ENCODE peak calls at places on chromosomes 4 and X, in eight cellular contexts. A, E, D, Y, I, V, G and S are unnamed samples. For H3K4me1, the result is how much of the 10 kb centered on the place peaks cover.

GRCh38 chr4:140267576-140267975 is 105.9 kb upstream of the SCOC start:
- DNase-seq in V (no peak), D (no peak), A (no peak), I (no peak), E (no peak), G (peak), Y (no peak), S (no peak)

GRCh38 chrX:11533211-11533651 is 132.5 kb downstream of the ARHGAP6 start:
- DNase-seq in E (no peak), Y (peak), V (no peak), D (no peak), I (no peak), G (peak), A (no peak), S (no peak)

GRCh38 chr4:175562111-175562510 is 250.0 kb downstream of the GPM6A start:
- DNase-seq in A (no peak), I (no peak), G (no peak), V (no peak), E (no peak), D (no peak), Y (no peak), S (no peak)

GRCh38 chr4:46329118-46329976 is 60.6 kb downstream of the GABRA2 start:
- DNase-seq in E (no peak), A (no peak), G (peak), I (peak), D (no peak), Y (no peak), V (peak), S (peak)

GRCh38 chr4:150302553-150302952 is 224.3 kb downstream of the DCLK2 start:
- DNase-seq in G (peak), Y (peak), A (no peak), D (no peak), V (no peak), I (no peak), E (no peak), S (no peak)

GRCh38 chrX:129792586-129793291 is 13.0 kb downstream of the SASH3 start:
- DNase-seq in G (no peak), Y (no peak), V (no peak), A (no peak), I (no peak), D (no peak), E (no peak), S (no peak)

GRCh38 chr4:125689839-125690238 is 375.1 kb downstream of the FAT4 start:
- DNase-seq in I (no peak), D (no peak), V (no peak), E (no peak), G (no peak), A (no peak), Y (no peak), S (no peak)

GRCh38 chr4:33696586-33696985 is 2547.7 kb downstream of the ARAP2 start:
- DNase-seq in E (no peak), Y (no peak), D (no peak), I (no peak), G (no peak), V (no peak), A (no peak), S (no peak)

GRCh38 chrX:4570141-4570540 is 856.7 kb upstream of the PRKX start:
- DNase-seq in E (no peak), Y (no peak), D (no peak), G (no peak), A (no peak), I (no peak), V (no peak), S (no peak)

GRCh38 chr4:90071289-90072235 is 55.6 kb upstream of the CCSER1 start:
- DNase-seq in Y (no peak), V (no peak), I (no peak), G (no peak), A (no peak), D (no peak), E (no peak), S (no peak)

GRCh38 chr4:107379054-107379869 is 340.8 kb downstream of the PAPSS1 start:
- DNase-seq in I (no peak), E (no peak), D (no peak), A (no peak), Y (no peak), G (peak), V (no peak), S (no peak)

GRCh38 chr4:79201976-79202375 is 123.9 kb downstream of the NAA11 start:
- DNase-seq in V (no peak), Y (no peak), A (no peak), G (no peak), D (no peak), I (no peak), E (no peak), S (no peak)

GRCh38 chrX:19541931-19542330 is 26.6 kb upstream of the MAP3K15 start:
- DNase-seq in D (no peak), G (no peak), E (no peak), V (no peak), Y (no peak), I (no peak), A (no peak), S (no peak)

GRCh38 chrX:153967536-153968214 is 3.9 kb downstream of the HCFC1 start:
- DNase-seq in D (no peak), V (no peak), Y (no peak), I (no peak), G (no peak), A (peak), E (no peak), S (no peak)

GRCh38 chr4:61359301-61359700 is 159.2 kb downstream of the ADGRL3 start:
- DNase-seq in G (no peak), E (no peak), V (no peak), I (no peak), D (no peak), Y (no peak), A (no peak), S (no peak)

GRCh38 chr4:145554691-145555090 is 64.5 kb upstream of the MMAA start:
- DNase-seq in Y (no peak), E (no peak), I (no peak), G (no peak), D (no peak), V (no peak), A (no peak), S (no peak)

GRCh38 chrX:140762061-140762460 is 52.5 kb downstream of the LINC00632 start:
- DNase-seq in A (no peak), I (peak), G (peak), Y (no peak), V (peak), D (peak), E (no peak), S (peak)

GRCh38 chr4:81828991-81829390 is 357.3 kb upstream of the RASGEF1B start:
- DNase-seq in D (no peak), E (no peak), G (no peak), A (no peak), V (no peak), I (no peak), Y (no peak), S (no peak)

GRCh38 chr4:140092094-140092820 is 61.7 kb downstream of the MAML3 start:
- DNase-seq in V (peak), A (peak), D (no peak), G (no peak), Y (no peak), E (peak), I (no peak), S (peak)

GRCh38 chr4:56655209-56655626 is 25.9 kb downstream of the HOPX start:
- DNase-seq in V (peak), I (no peak), A (no peak), D (peak), G (peak), Y (no peak), E (no peak), S (peak)

GRCh38 chrX:15930585-15930984 is 76.0 kb upstream of the AP1S2 start:
- DNase-seq in A (no peak), D (no peak), Y (no peak), E (no peak), G (peak), V (no peak), I (no peak), S (no peak)

GRCh38 chrX:7055386-7056137 is 92.0 kb upstream of the STS start:
- DNase-seq in D (no peak), I (no peak), E (no peak), A (no peak), G (no peak), Y (no peak), V (peak), S (peak)

GRCh38 chrX:39309018-39309620 is 507.9 kb downstream of the MID1IP1 start:
- DNase-seq in G (no peak), V (no peak), A (no peak), I (peak), Y (no peak), D (peak), E (peak), S (no peak)

GRCh38 chr4:55253911-55254593 is 92.0 kb upstream of the SRD5A3 start:
- DNase-seq in I (no peak), G (no peak), E (no peak), Y (no peak), A (no peak), D (no peak), V (no peak), S (no peak)

GRCh38 chr4:121192500-121192899 is 28.4 kb upstream of the TNIP3 start:
- DNase-seq in I (no peak), D (no peak), G (peak), V (no peak), E (no peak), Y (peak), A (no peak), S (no peak)

DNA sequence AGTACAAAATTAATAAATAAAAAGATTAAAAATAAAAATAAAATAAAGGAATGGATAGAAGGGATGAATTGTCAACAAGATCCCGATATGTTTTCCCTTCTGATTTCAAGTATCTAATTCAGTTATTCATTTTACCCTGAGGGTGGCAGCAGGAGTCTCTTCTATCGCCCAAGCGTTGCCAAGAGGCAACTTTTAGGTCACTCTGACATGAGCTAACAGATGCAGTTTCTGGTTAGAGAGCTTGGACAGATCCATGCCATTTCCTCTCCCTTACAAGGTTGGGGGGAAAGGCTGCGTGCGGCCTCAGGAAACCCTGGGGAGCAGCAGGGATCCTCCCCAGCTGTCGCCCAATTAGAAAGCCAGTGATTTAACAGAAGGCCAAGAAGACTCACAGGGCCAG is 35.3 kb upstream of the WAS start:
- DNase-seq in G (peak), D (peak), A (peak), V (peak), I (peak), E (no peak), Y (no peak), S (peak)
- H3K27ac ChIP-seq in G (no peak), D (no peak), A (no peak), V (no peak), I (no peak), E (no peak), Y (no peak), S (no peak)

GRCh38 chr4:153465922-153466636 is at the start of gene TMEM131L:
- DNase-seq in A (peak), V (peak), Y (peak), I (peak), D (peak), G (peak), E (peak), S (peak)
- TF ChIP-seq POLR2A in A (peak), V (peak), Y (no peak), I (peak), D (no peak), G (peak), E (no peak), S (no peak)

GRCh38 chrX:13473666-13474516 is 95.5 kb upstream of the EGFL6 start:
- DNase-seq in Y (no peak), G (peak), V (no peak), I (no peak), E (no peak), A (peak), D (no peak), S (no peak)
- H3K4me1 ChIP-seq in Y (under half), G (under half), V (under half), I (under half), E (under half), A (under half), D (under half), S (under half)

DNA sequence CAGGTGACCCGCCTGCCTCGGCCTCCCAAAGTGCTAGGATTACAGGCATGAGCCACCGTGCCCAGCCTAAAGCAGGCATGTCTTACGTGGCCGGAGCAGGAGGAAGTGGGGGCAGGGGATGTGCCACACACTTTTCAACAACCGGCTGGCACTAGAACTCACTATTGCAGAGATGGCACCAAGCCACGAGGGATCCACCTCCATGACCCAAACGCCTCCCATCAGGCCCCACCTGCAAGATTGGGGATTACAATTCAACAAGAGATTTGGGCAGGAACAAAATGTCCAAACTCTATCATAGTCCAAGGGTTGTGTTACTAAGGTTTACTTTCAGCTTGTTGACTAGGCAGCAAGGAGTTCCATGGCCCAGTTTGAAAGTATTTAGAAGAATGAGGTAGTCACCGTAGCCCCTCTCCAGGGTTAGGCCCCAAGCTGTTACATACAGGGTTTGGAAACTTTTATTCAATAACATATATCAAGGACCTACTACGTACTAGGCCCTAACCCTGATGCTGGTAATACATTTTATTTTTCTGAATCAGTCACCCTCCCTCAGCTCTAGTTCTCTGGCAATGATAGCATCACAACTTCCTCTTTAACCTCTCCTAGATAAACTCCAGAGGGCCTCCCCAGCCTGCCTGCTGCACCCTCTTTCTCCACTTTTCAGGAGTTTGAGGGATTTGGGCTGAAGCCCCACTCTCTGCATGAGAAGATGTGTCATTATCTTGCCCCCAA is 18.0 kb upstream of the TBC1D14 start:
- DNase-seq in G (peak), V (no peak), Y (no peak), E (no peak), A (no peak), I (peak), D (no peak), S (no peak)
- H3K27ac ChIP-seq in G (peak), V (peak), Y (no peak), E (no peak), A (peak), I (peak), D (peak), S (no peak)

GRCh38 chr4:184806711-184807110 is 19.1 kb downstream of the ACSL1 start:
- DNase-seq in A (no peak), E (no peak), G (no peak), Y (no peak), D (no peak), I (no peak), V (no peak), S (no peak)

GRCh38 chr4:184806246-184806550 is 19.6 kb downstream of the ACSL1 start:
- DNase-seq in D (no peak), I (no peak), A (no peak), E (no peak), G (no peak), V (no peak), Y (no peak), S (no peak)

GRCh38 chr4:184807261-184807660 is 18.5 kb downstream of the ACSL1 start:
- DNase-seq in D (no peak), A (no peak), G (no peak), I (no peak), E (no peak), Y (no peak), V (no peak), S (no peak)

GRCh38 chr4:184804621-184805020 is 21.1 kb downstream of the ACSL1 start:
- DNase-seq in I (no peak), G (no peak), A (no peak), E (no peak), Y (no peak), V (no peak), D (no peak), S (no peak)

DNA sequence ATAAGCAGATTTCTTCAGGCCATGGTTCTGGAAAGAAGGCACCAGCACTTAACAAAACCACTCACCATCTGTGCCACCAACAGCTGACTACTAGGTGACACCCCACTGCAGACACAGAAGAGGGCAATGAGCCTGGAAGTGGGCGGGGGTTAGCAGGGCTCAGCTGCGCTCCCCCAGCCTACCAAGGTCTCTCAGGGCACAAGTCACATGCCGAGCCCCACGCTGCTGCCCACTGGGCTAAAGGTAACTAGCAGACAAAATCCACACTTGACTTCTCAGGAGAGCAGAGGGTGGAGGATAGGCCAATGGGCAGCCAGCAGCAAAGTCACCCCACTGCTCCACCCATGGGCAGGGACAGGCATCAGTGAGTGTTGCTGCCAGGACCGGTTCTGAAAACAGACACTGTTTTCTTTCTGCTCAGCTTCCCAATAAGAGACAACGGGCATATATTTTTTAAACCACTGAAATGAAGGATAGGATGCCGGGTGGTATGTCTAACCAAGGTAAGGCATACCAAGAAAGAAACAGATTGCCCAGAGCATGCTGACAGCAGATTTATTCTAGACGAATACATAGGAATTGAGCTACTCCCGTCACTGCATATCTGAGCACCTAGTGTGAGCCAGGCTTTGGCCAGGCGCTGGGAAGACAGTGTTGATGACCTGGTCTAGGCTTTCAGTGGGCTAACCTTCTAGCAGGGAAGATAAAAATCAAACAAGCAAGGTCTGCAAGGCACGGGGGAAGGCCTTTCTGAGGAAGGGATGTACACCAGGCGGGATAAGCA is 20.1 kb downstream of the ACSL1 start:
- DNase-seq in G (no peak), Y (no peak), D (no peak), V (peak), I (no peak), A (peak), E (peak), S (peak)
- TF ChIP-seq POLR2A in G (no peak), Y (no peak), D (no peak), V (peak), I (peak), A (no peak), E (no peak), S (peak)

DNA sequence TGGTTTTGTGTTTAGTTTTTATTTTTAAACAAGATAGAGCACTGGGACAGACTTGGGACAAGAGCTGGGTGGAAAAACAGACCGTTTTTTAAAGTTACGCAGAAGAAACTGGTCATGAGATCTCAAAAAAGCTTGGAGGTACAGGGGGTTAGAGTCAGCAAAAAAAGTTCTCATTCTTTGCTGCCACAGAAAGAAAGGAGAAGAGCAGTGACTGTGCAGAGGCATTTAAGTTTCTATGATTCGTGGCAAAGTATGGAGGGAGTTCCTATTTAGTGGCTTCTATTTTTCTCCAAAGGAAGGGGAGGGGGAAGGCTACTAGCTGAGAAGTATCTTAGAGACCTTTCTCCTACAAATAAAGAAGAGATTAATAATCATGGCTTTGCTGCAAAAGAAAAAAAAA is 68.3 kb downstream of the MANBA start:
- DNase-seq in D (no peak), Y (no peak), I (no peak), G (no peak), V (no peak), A (no peak), E (no peak), S (no peak)
- H3K4me1 ChIP-seq in D (under half), Y (under half), I (under half), G (under half), V (under half), A (under half), E (under half), S (under half)